ENCODE peak calls at places on chromosomes 4 and X, in ten cellular contexts. Q, L, Y, S, I, R, X, M, J and B are unnamed samples.

GRCh38 chrX:5388087-5388486 is 840.6 kb downstream of the NLGN4X start:
- DNase-seq in Q (no peak), L (no peak), Y (no peak), S (no peak), I (no peak), R (no peak), X (no peak), M (peak), J (no peak), B (no peak)

GRCh38 chrX:110741213-110741796 is 54.3 kb downstream of the CHRDL1 start:
- DNase-seq in Q (no peak), L (no peak), Y (no peak), S (no peak), I (no peak), R (no peak), X (no peak), M (no peak), J (no peak), B (no peak)

GRCh38 chrX:54509401-54509800 is 13.4 kb upstream of the FGD1 start:
- DNase-seq in Q (no peak), L (no peak), Y (no peak), S (no peak), I (no peak), R (no peak), X (no peak), M (no peak), J (no peak), B (no peak)

GRCh38 chrX:105872921-105873320 is 50.6 kb downstream of the NRK start:
- DNase-seq in Q (no peak), L (no peak), Y (no peak), S (no peak), I (no peak), R (no peak), X (no peak), M (no peak), J (no peak), B (no peak)

GRCh38 chr4:73259552-73260140 is 1.0 kb upstream of the ANKRD17 start:
- DNase-seq in Q (peak), L (no peak), Y (peak), S (peak), I (no peak), R (no peak), X (no peak), M (no peak), J (no peak), B (no peak)

GRCh38 chrX:53253293-53254020 is 27.9 kb downstream of the IQSEC2 start:
- DNase-seq in Q (no peak), L (no peak), Y (no peak), S (no peak), I (no peak), R (no peak), X (no peak), M (no peak), J (no peak), B (no peak)

GRCh38 chr4:68712207-68712606 is 41.8 kb upstream of the UGT2B15 start:
- DNase-seq in Q (no peak), L (no peak), Y (no peak), S (no peak), I (no peak), R (no peak), X (no peak), M (no peak), J (no peak), B (no peak)

GRCh38 chr4:153447175-153447887 is 18.8 kb upstream of the TMEM131L start:
- DNase-seq in Q (no peak), L (no peak), Y (no peak), S (no peak), I (no peak), R (no peak), X (no peak), M (no peak), J (no peak), B (no peak)

GRCh38 chr4:86855572-86855971 is 6.4 kb upstream of the SLC10A6 start:
- DNase-seq in Q (no peak), L (no peak), Y (no peak), S (no peak), I (no peak), R (no peak), X (no peak), M (no peak), J (peak), B (no peak)

GRCh38 chr4:41458689-41459088 is 79.3 kb upstream of the LIMCH1 start:
- DNase-seq in Q (no peak), L (no peak), Y (no peak), S (no peak), I (no peak), R (no peak), X (no peak), M (no peak), J (no peak), B (no peak)

GRCh38 chrX:65300104-65300809 is 234.3 kb downstream of the LAS1L start:
- DNase-seq in Q (no peak), L (no peak), Y (no peak), S (no peak), I (no peak), R (no peak), X (no peak), M (no peak), J (no peak), B (no peak)